ENCODE peak calls at places on chromosome 19, in four cellular contexts. J, U, K and V are unnamed samples. For H3K9me3, the result is how much of the 10 kb centered on the place peaks cover.

GRCh38 chr19:51274037-51274370 is 23.1 kb downstream of the SIGLECL1 start:
- DNase-seq in U (no peak), J (no peak), K (no peak), V (no peak)

GRCh38 chr19:3233831-3234230 is 9.4 kb downstream of the CELF5 start:
- DNase-seq in J (no peak), U (no peak), K (no peak), V (no peak)

GRCh38 chr19:6510618-6511017 is 8.5 kb upstream of the TUBB4A start:
- DNase-seq in J (no peak), K (no peak), U (no peak), V (no peak)

GRCh38 chr19:48881741-48882657 is 9.8 kb downstream of the PPP1R15A start:
- DNase-seq in K (no peak), U (no peak), J (peak), V (no peak)

GRCh38 chr19:33690461-33691427 is 69.0 kb downstream of the CHST8 start:
- DNase-seq in J (peak), U (no peak), K (peak), V (no peak)

GRCh38 chr19:11381535-11382369 is 2.4 kb downstream of the EPOR start:
- DNase-seq in K (peak), J (peak), U (peak), V (peak)

GRCh38 chr19:14476663-14477401 is 1.7 kb upstream of the PTGER1 start:
- DNase-seq in U (no peak), J (peak), K (no peak), V (peak)

GRCh38 chr19:17938092-17938845 is 5.5 kb downstream of the CCDC124 start:
- DNase-seq in U (peak), K (peak), J (peak), V (peak)

GRCh38 chr19:12779162-12779993 is 4.0 kb upstream of the HOOK2 start:
- DNase-seq in K (peak), J (peak), U (no peak), V (no peak)

GRCh38 chr19:33438016-33438671 is 64.6 kb downstream of the CEBPG start:
- DNase-seq in K (peak), J (peak), U (no peak), V (no peak)

GRCh38 chr19:34316247-34316646 is 48.7 kb upstream of the GPI start:
- DNase-seq in U (no peak), J (no peak), K (no peak), V (no peak)

GRCh38 chr19:17797397-17798201 is 2.7 kb downstream of the B3GNT3 start:
- DNase-seq in J (peak), U (no peak), K (peak), V (no peak)

GRCh38 chr19:2243274-2244121 is 5.6 kb upstream of the AMH start:
- DNase-seq in K (peak), U (no peak), J (no peak), V (no peak)

GRCh38 chr19:49347191-49347590 is 12.0 kb downstream of the CD37 start:
- DNase-seq in J (no peak), U (no peak), K (no peak), V (no peak)

GRCh38 chr19:49926520-49926919 is 2.5 kb upstream of the ATF5 start:
- DNase-seq in K (no peak), U (no peak), J (no peak), V (no peak)

GRCh38 chr19:34244611-34245299 is 9.6 kb upstream of the GARRE1 start:
- DNase-seq in U (no peak), K (no peak), J (no peak), V (no peak)

GRCh38 chr19:11401808-11402543 is 17.1 kb downstream of the RGL3 start:
- DNase-seq in J (no peak), K (no peak), U (no peak), V (no peak)

GRCh38 chr19:14167594-14168138 is 31.3 kb upstream of the ASF1B start:
- DNase-seq in U (no peak), K (no peak), J (no peak), V (no peak)

GRCh38 chr19:38851622-38852230 is 1.9 kb upstream of the HNRNPL start:
- DNase-seq in K (peak), U (peak), J (peak), V (peak)

GRCh38 chr19:49335784-49336481 is 727 bp downstream of the CD37 start:
- DNase-seq in J (no peak), U (no peak), K (no peak), V (no peak)

GRCh38 chr19:4831351-4832340 is at the start of gene TICAM1:
- DNase-seq in J (peak), U (peak), K (peak), V (peak)

GRCh38 chr19:15869873-15870272 is 28.0 kb downstream of the CYP4F2 start:
- DNase-seq in J (no peak), U (no peak), K (no peak), V (no peak)

DNA sequence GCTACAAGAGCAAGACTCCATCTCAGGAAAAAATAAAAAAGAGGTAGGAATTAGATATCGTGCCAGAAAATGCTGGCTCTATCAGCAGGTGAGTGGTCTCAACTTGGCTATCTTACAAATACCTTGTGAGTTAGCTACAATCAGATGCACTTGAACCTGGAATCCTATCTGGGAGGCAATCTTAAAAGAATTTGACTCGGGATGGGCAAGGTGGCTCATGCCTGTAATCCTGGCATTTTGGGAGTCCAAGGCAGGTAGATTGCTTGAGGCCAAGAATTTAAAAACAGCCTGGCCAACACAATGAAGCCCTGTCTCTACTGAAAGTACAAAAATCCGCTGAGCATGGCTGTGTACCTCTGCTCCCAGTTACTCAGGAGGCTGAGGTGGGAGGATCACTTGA is 29.4 kb downstream of the NLRP2 start:
- DNase-seq in K (no peak), J (no peak), U (no peak), V (no peak)
- H3K9me3 ChIP-seq in K (under half), J (under half), U (under half), V (under half)

GRCh38 chr19:57055956-57056355 is 63.8 kb upstream of the USP29 start:
- DNase-seq in J (no peak), K (no peak), U (no peak), V (no peak)

GRCh38 chr19:57050863-57051262 is 68.9 kb upstream of the USP29 start:
- DNase-seq in U (no peak), K (no peak), J (no peak), V (no peak)

GRCh38 chr19:57052102-57052501 is 67.7 kb upstream of the USP29 start:
- DNase-seq in U (no peak), K (no peak), J (no peak), V (no peak)

GRCh38 chr19:57056972-57057371 is 62.8 kb upstream of the USP29 start:
- DNase-seq in U (no peak), J (no peak), K (no peak), V (no peak)

GRCh38 chr19:57053401-57053800 is 66.4 kb upstream of the USP29 start:
- DNase-seq in J (no peak), K (no peak), U (no peak), V (no peak)
- H3K9me3 ChIP-seq in J (under half), K (under half), U (under half), V (under half)

GRCh38 chr19:36997843-36998235 is 80.4 kb upstream of the ZNF420 start:
- DNase-seq in K (no peak), U (no peak), J (no peak), V (no peak)
- H3K9me3 ChIP-seq in K (under half), U (under half), J (under half), V (under half)

DNA sequence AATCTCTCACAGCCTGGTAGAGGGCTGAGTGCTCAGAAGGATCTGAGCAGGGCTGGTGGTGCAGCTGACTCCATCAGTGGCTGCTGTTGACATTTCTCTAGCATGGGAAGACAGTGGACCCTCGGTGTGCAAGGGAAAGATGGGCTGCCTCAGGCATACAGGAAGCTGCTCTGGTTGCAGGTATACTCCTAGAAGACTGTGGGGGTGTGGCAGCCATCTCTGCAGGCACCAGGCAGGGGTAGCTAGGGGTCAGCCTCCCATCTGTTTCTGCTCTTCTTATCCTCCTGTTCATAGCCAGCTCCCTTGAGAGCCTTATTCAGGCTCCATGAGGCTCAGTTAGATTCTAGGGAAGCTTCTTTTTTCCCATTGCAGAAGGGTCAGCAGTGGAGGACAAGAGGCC is 475.5 kb downstream of the TSHZ3 start:
- DNase-seq in J (no peak), K (no peak), U (no peak), V (no peak)
- H3K9me3 ChIP-seq in J (under half), K (under half), U (under half), V (under half)